ENCODE peak calls at places on chromosomes 1 and 21, in six cellular contexts. One of them, this sample, is unnamed.

GRCh38 chr1:115283681-115284146 is 54.3 kb downstream of the NGF start:
- DNase-seq in iPS DF 6.9: no peak
- DNase-seq in testis: no peak
- DNase-seq in CD4-positive, alpha-beta T cell: no peak
- DNase-seq in uterus: peak
- DNase-seq in small intestine: no peak
- DNase-seq in this sample: no peak

GRCh38 chr1:13605159-13605558 is 21.5 kb downstream of the PDPN start:
- DNase-seq in uterus: peak
- DNase-seq in iPS DF 6.9: no peak
- DNase-seq in CD4-positive, alpha-beta T cell: no peak
- DNase-seq in small intestine: no peak
- DNase-seq in testis: no peak
- DNase-seq in this sample: no peak

GRCh38 chr1:84504580-84505021 is 1.6 kb upstream of the SPATA1 start:
- DNase-seq in CD4-positive, alpha-beta T cell: no peak
- DNase-seq in testis: no peak
- DNase-seq in small intestine: peak
- DNase-seq in uterus: no peak
- DNase-seq in iPS DF 6.9: no peak
- DNase-seq in this sample: no peak

GRCh38 chr1:154972517-154973343 is 1.8 kb upstream of the CKS1B start:
- DNase-seq in CD4-positive, alpha-beta T cell: no peak
- DNase-seq in small intestine: peak
- DNase-seq in iPS DF 6.9: peak
- DNase-seq in uterus: peak
- DNase-seq in testis: peak
- DNase-seq in this sample: no peak

GRCh38 chr1:62515055-62515454 is 78.2 kb downstream of the USP1 start:
- DNase-seq in iPS DF 6.9: no peak
- DNase-seq in testis: no peak
- DNase-seq in CD4-positive, alpha-beta T cell: no peak
- DNase-seq in uterus: no peak
- DNase-seq in small intestine: no peak
- DNase-seq in this sample: no peak

GRCh38 chr1:234093741-234094140 is 189.3 kb downstream of the SLC35F3 start:
- DNase-seq in iPS DF 6.9: no peak
- DNase-seq in CD4-positive, alpha-beta T cell: no peak
- DNase-seq in testis: peak
- DNase-seq in small intestine: no peak
- DNase-seq in uterus: no peak
- DNase-seq in this sample: no peak

GRCh38 chr1:72100766-72101165 is 181.6 kb downstream of the NEGR1 start:
- DNase-seq in testis: no peak
- DNase-seq in CD4-positive, alpha-beta T cell: no peak
- DNase-seq in small intestine: no peak
- DNase-seq in iPS DF 6.9: no peak
- DNase-seq in uterus: no peak
- DNase-seq in this sample: no peak

GRCh38 chr21:36847189-36847588 is 119.3 kb downstream of the HLCS start:
- DNase-seq in iPS DF 6.9: no peak
- DNase-seq in small intestine: no peak
- DNase-seq in testis: no peak
- DNase-seq in CD4-positive, alpha-beta T cell: no peak
- DNase-seq in uterus: no peak
- DNase-seq in this sample: no peak

GRCh38 chr21:42833439-42833815 is 45.9 kb downstream of the WDR4 start:
- DNase-seq in testis: no peak
- DNase-seq in uterus: no peak
- DNase-seq in CD4-positive, alpha-beta T cell: peak
- DNase-seq in iPS DF 6.9: no peak
- DNase-seq in small intestine: peak
- DNase-seq in this sample: peak

GRCh38 chr1:220761688-220762427 is 13.7 kb downstream of the MTARC2 start:
- DNase-seq in uterus: no peak
- DNase-seq in CD4-positive, alpha-beta T cell: no peak
- DNase-seq in small intestine: peak
- DNase-seq in iPS DF 6.9: no peak
- DNase-seq in testis: no peak
- DNase-seq in this sample: no peak

GRCh38 chr1:27773732-27774445 is 870 bp downstream of the STX12 start:
- DNase-seq in testis: no peak
- DNase-seq in CD4-positive, alpha-beta T cell: peak
- DNase-seq in uterus: no peak
- DNase-seq in iPS DF 6.9: no peak
- DNase-seq in small intestine: peak
- DNase-seq in this sample: no peak

DNA sequence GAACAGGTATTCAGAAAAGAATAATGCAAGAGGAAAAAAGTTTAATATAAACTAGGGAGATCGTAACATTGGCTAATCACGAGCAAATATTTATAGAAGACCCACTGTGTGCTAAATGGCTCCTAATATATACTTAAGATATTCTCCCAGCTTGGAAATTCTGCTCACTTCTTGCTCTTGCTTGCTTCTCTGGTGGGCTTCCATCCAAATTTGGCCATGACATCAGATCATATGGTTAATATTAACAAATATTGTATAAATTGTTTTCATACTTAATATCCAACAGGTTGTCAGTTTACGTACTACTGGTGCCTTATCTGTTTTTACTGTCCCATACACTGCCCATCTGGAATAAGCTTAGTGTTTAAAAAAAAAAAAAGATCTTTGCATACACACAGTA is 1.1 kb downstream of the COX20 start:
- DNase-seq in iPS DF 6.9: no peak
- DNase-seq in CD4-positive, alpha-beta T cell: no peak
- DNase-seq in testis: no peak
- DNase-seq in small intestine: no peak
- DNase-seq in uterus: no peak
- DNase-seq in this sample: no peak
- H3K27ac ChIP-seq in iPS DF 6.9: no peak
- H3K27ac ChIP-seq in CD4-positive, alpha-beta T cell: peak
- H3K27ac ChIP-seq in testis: peak
- H3K27ac ChIP-seq in small intestine: no peak
- H3K27ac ChIP-seq in uterus: peak
- H3K27ac ChIP-seq in this sample: peak

GRCh38 chr1:109950033-109950432 is 34.5 kb upstream of the AHCYL1 start:
- DNase-seq in testis: no peak
- DNase-seq in uterus: no peak
- DNase-seq in iPS DF 6.9: no peak
- DNase-seq in small intestine: no peak
- DNase-seq in CD4-positive, alpha-beta T cell: no peak
- DNase-seq in this sample: no peak

GRCh38 chr1:109950509-109950908 is 34.1 kb upstream of the AHCYL1 start:
- DNase-seq in iPS DF 6.9: no peak
- DNase-seq in small intestine: no peak
- DNase-seq in uterus: no peak
- DNase-seq in CD4-positive, alpha-beta T cell: no peak
- DNase-seq in testis: no peak
- DNase-seq in this sample: no peak

GRCh38 chr1:109948285-109948630 is 36.3 kb upstream of the AHCYL1 start:
- DNase-seq in iPS DF 6.9: no peak
- DNase-seq in CD4-positive, alpha-beta T cell: no peak
- DNase-seq in small intestine: peak
- DNase-seq in uterus: no peak
- DNase-seq in testis: no peak
- DNase-seq in this sample: no peak

GRCh38 chr1:109959632-109959973 is 25.0 kb upstream of the AHCYL1 start:
- DNase-seq in CD4-positive, alpha-beta T cell: no peak
- DNase-seq in iPS DF 6.9: no peak
- DNase-seq in uterus: no peak
- DNase-seq in small intestine: no peak
- DNase-seq in testis: no peak
- DNase-seq in this sample: no peak

GRCh38 chr1:109954180-109954579 is 30.4 kb upstream of the AHCYL1 start:
- DNase-seq in testis: no peak
- DNase-seq in uterus: no peak
- DNase-seq in small intestine: peak
- DNase-seq in iPS DF 6.9: no peak
- DNase-seq in CD4-positive, alpha-beta T cell: no peak
- DNase-seq in this sample: no peak
- H3K27ac ChIP-seq in testis: no peak
- H3K27ac ChIP-seq in uterus: no peak
- H3K27ac ChIP-seq in small intestine: no peak
- H3K27ac ChIP-seq in iPS DF 6.9: no peak
- H3K27ac ChIP-seq in CD4-positive, alpha-beta T cell: no peak
- H3K27ac ChIP-seq in this sample: no peak

DNA sequence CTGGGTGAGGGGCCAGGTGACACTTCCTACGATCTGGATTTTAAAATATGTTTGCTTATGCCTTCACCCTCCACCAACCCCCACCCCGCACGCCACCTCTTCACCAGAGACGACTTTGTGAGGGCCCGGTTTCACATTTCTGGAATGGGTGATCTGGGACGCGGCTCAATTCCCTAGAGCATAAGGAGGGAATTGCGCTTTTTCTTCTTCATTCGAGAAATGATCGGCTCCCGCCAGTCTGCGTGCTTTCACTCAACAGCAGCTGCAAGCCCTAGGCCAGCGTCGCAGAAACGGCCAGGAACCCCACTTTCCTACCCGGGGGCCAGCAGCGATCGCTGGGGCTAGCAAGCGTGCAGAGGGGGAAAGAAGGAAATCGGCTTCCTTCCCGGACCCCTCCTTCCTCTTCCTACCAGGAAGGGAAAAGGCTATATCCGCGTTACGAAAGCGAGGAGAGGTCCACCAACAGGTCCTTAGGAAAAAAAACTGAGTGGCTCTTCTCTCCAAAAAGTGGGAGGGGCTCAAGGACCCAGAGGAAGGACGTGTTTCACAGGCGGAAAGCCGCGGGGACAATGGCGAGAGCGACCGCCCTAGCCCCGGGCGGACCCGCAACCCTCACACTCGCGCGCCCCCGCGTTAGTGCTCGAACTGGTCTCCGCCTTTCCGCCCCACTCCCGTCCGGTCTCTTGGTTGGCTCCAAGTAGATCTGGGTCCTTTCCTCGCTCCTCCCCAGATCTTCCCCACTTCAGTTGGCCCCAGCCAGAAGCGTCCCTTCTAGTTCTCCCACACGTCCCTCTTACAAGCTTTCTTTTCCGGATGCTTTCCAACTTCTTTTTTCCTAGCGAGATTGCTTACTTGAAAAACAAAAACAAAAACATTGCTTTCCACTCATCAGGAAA is 1.1 kb upstream of the ADAMTS1 start:
- DNase-seq in small intestine: peak
- DNase-seq in iPS DF 6.9: no peak
- DNase-seq in testis: peak
- DNase-seq in CD4-positive, alpha-beta T cell: no peak
- DNase-seq in uterus: peak
- DNase-seq in this sample: peak
- H3K27ac ChIP-seq in small intestine: peak
- H3K27ac ChIP-seq in iPS DF 6.9: no peak
- H3K27ac ChIP-seq in testis: peak
- H3K27ac ChIP-seq in CD4-positive, alpha-beta T cell: no peak
- H3K27ac ChIP-seq in uterus: peak
- H3K27ac ChIP-seq in this sample: peak

GRCh38 chr1:226186124-226187018 is at the start of gene ACBD3:
- DNase-seq in small intestine: peak
- DNase-seq in testis: peak
- DNase-seq in uterus: peak
- DNase-seq in CD4-positive, alpha-beta T cell: peak
- DNase-seq in iPS DF 6.9: peak
- DNase-seq in this sample: peak

GRCh38 chr1:226187019-226187322 is 430 bp upstream of the ACBD3 start:
- DNase-seq in uterus: no peak
- DNase-seq in testis: no peak
- DNase-seq in iPS DF 6.9: no peak
- DNase-seq in small intestine: no peak
- DNase-seq in CD4-positive, alpha-beta T cell: no peak
- DNase-seq in this sample: no peak

GRCh38 chr1:226187380-226187779 is 839 bp upstream of the ACBD3 start:
- DNase-seq in testis: no peak
- DNase-seq in CD4-positive, alpha-beta T cell: no peak
- DNase-seq in iPS DF 6.9: no peak
- DNase-seq in uterus: no peak
- DNase-seq in small intestine: no peak
- DNase-seq in this sample: no peak

GRCh38 chr1:226181996-226182714 is 4.4 kb downstream of the ACBD3 start:
- DNase-seq in small intestine: peak
- DNase-seq in testis: peak
- DNase-seq in iPS DF 6.9: no peak
- DNase-seq in CD4-positive, alpha-beta T cell: no peak
- DNase-seq in uterus: peak
- DNase-seq in this sample: no peak

GRCh38 chr1:226185153-226186036 is 1.1 kb downstream of the ACBD3 start:
- DNase-seq in CD4-positive, alpha-beta T cell: no peak
- DNase-seq in iPS DF 6.9: no peak
- DNase-seq in small intestine: peak
- DNase-seq in testis: no peak
- DNase-seq in uterus: no peak
- DNase-seq in this sample: no peak
- H3K27ac ChIP-seq in CD4-positive, alpha-beta T cell: no peak
- H3K27ac ChIP-seq in iPS DF 6.9: no peak
- H3K27ac ChIP-seq in small intestine: peak
- H3K27ac ChIP-seq in testis: peak
- H3K27ac ChIP-seq in uterus: peak
- H3K27ac ChIP-seq in this sample: no peak

GRCh38 chr1:83086986-83087512 is 911.9 kb downstream of the TTLL7 start:
- DNase-seq in testis: no peak
- DNase-seq in small intestine: no peak
- DNase-seq in uterus: no peak
- DNase-seq in iPS DF 6.9: no peak
- DNase-seq in CD4-positive, alpha-beta T cell: no peak
- DNase-seq in this sample: no peak

GRCh38 chr1:83083589-83084224 is 915.2 kb downstream of the TTLL7 start:
- DNase-seq in CD4-positive, alpha-beta T cell: no peak
- DNase-seq in testis: no peak
- DNase-seq in iPS DF 6.9: no peak
- DNase-seq in uterus: no peak
- DNase-seq in small intestine: no peak
- DNase-seq in this sample: no peak

GRCh38 chr1:83087851-83088250 is 911.1 kb downstream of the TTLL7 start:
- DNase-seq in iPS DF 6.9: no peak
- DNase-seq in testis: no peak
- DNase-seq in uterus: no peak
- DNase-seq in CD4-positive, alpha-beta T cell: no peak
- DNase-seq in small intestine: no peak
- DNase-seq in this sample: no peak

GRCh38 chr1:83090195-83090594 is 908.7 kb downstream of the TTLL7 start:
- DNase-seq in testis: no peak
- DNase-seq in uterus: no peak
- DNase-seq in iPS DF 6.9: no peak
- DNase-seq in small intestine: no peak
- DNase-seq in CD4-positive, alpha-beta T cell: no peak
- DNase-seq in this sample: no peak

GRCh38 chr1:83086346-83086745 is 912.6 kb downstream of the TTLL7 start:
- DNase-seq in small intestine: no peak
- DNase-seq in testis: peak
- DNase-seq in iPS DF 6.9: no peak
- DNase-seq in CD4-positive, alpha-beta T cell: no peak
- DNase-seq in uterus: no peak
- DNase-seq in this sample: no peak
- H3K27ac ChIP-seq in small intestine: no peak
- H3K27ac ChIP-seq in testis: no peak
- H3K27ac ChIP-seq in iPS DF 6.9: no peak
- H3K27ac ChIP-seq in CD4-positive, alpha-beta T cell: no peak
- H3K27ac ChIP-seq in uterus: no peak
- H3K27ac ChIP-seq in this sample: no peak